ENCODE peak calls at places on chromosomes 16 and 17, in nine cellular contexts. Q is ovary, L is left ventricle myocardium inferior, I is PC-3, J is osteoblast, Y is mammary epithelial cell, M is neural progenitor cell, D is bronchial epithelial cell, K is H9. V is an unnamed sample. For H3K27me3, the result is how much of the 10 kb centered on the place peaks cover.

GRCh38 chr17:28716740-28717577 is 709 bp downstream of the RAB34 start:
- DNase-seq in Q (peak), L (peak), I (peak), J (peak), Y (peak), M (peak), D (no peak), K (peak), V (no peak)

GRCh38 chr17:33895491-33895890 is 359.6 kb upstream of the CCL2 start:
- DNase-seq in Q (no peak), L (no peak), I (no peak), J (no peak), Y (no peak), M (no peak), D (no peak), K (no peak), V (no peak)

GRCh38 chr17:36921131-36921851 is 16.0 kb upstream of the LHX1 start:
- DNase-seq in Q (no peak), L (no peak), I (peak), J (peak), Y (peak), M (peak), D (peak), K (peak), V (no peak)

GRCh38 chr17:48492401-48493298 is 38.2 kb downstream of the HOXB1 start:
- DNase-seq in Q (peak), L (peak), I (peak), J (peak), Y (peak), M (peak), D (no peak), K (peak), V (peak)

GRCh38 chr17:5272313-5272712 is 9.8 kb upstream of the RABEP1 start:
- DNase-seq in Q (no peak), L (no peak), I (peak), J (no peak), Y (peak), M (no peak), D (peak), K (no peak), V (no peak)

GRCh38 chr16:8966781-8967436 is 3.2 kb upstream of the USP7 start:
- DNase-seq in Q (no peak), L (no peak), I (no peak), J (peak), Y (no peak), M (no peak), D (no peak), K (no peak), V (no peak)

GRCh38 chr17:80827646-80828643 is 163.7 kb upstream of the CHMP6 start:
- DNase-seq in Q (peak), L (no peak), I (no peak), J (peak), Y (no peak), M (peak), D (peak), K (peak), V (no peak)

GRCh38 chr17:15112881-15113617 is 152.1 kb downstream of the PMP22 start:
- DNase-seq in Q (no peak), L (no peak), I (no peak), J (peak), Y (no peak), M (no peak), D (no peak), K (no peak), V (no peak)

GRCh38 chr17:28760987-28761562 is 17.3 kb downstream of the TRAF4 start:
- DNase-seq in Q (no peak), L (peak), I (peak), J (peak), Y (peak), M (peak), D (peak), K (peak), V (no peak)

GRCh38 chr17:44348234-44348987 is 3.3 kb downstream of the GRN start:
- DNase-seq in Q (no peak), L (no peak), I (no peak), J (peak), Y (peak), M (no peak), D (peak), K (no peak), V (peak)

GRCh38 chr17:5711344-5711743 is 127.0 kb upstream of the NLRP1 start:
- DNase-seq in Q (no peak), L (no peak), I (no peak), J (no peak), Y (no peak), M (peak), D (no peak), K (peak), V (no peak)

GRCh38 chr16:88719267-88719932 is 13.1 kb downstream of the CTU2 start:
- DNase-seq in Q (no peak), L (peak), I (no peak), J (peak), Y (no peak), M (no peak), D (no peak), K (no peak), V (no peak)

GRCh38 chr16:49100366-49100765 is 181.3 kb downstream of the CBLN1 start:
- DNase-seq in Q (no peak), L (no peak), I (no peak), J (no peak), Y (no peak), M (no peak), D (no peak), K (no peak), V (no peak)

GRCh38 chr17:75753514-75754377 is 11.2 kb downstream of the GALK1 start:
- DNase-seq in Q (peak), L (peak), I (no peak), J (peak), Y (no peak), M (peak), D (no peak), K (peak), V (no peak)

GRCh38 chr17:48378696-48379095 is 51.3 kb downstream of the SKAP1 start:
- DNase-seq in Q (no peak), L (no peak), I (no peak), J (no peak), Y (no peak), M (no peak), D (no peak), K (no peak), V (no peak)

GRCh38 chr16:67862623-67863583 is 9.9 kb upstream of the EDC4 start:
- DNase-seq in Q (no peak), L (peak), I (no peak), J (peak), Y (no peak), M (no peak), D (no peak), K (no peak), V (peak)

GRCh38 chr16:49369638-49370219 is 3.9 kb upstream of the C16orf78 start:
- DNase-seq in Q (no peak), L (no peak), I (no peak), J (no peak), Y (no peak), M (no peak), D (no peak), K (peak), V (no peak)

GRCh38 chr17:5694507-5694906 is 110.2 kb upstream of the NLRP1 start:
- DNase-seq in Q (no peak), L (no peak), I (peak), J (no peak), Y (no peak), M (no peak), D (no peak), K (peak), V (no peak)

GRCh38 chr16:20243731-20244281 is 83.5 kb downstream of the GP2 start:
- DNase-seq in Q (no peak), L (no peak), I (no peak), J (no peak), Y (no peak), M (no peak), D (no peak), K (no peak), V (no peak)

GRCh38 chr16:89349947-89350633 is 132.6 kb downstream of the ZNF778 start:
- DNase-seq in Q (no peak), L (no peak), I (no peak), J (peak), Y (no peak), M (no peak), D (no peak), K (no peak), V (no peak)

GRCh38 chr17:66296289-66296725 is 6.1 kb upstream of the PRKCA start:
- DNase-seq in Q (no peak), L (no peak), I (no peak), J (no peak), Y (no peak), M (no peak), D (no peak), K (no peak), V (no peak)

GRCh38 chr16:66115373-66115772 is 251.1 kb upstream of the CDH5 start:
- DNase-seq in Q (no peak), L (no peak), I (peak), J (no peak), Y (no peak), M (no peak), D (no peak), K (no peak), V (no peak)

GRCh38 chr17:45426561-45426960 is 6.1 kb downstream of the ARHGAP27 start:
- DNase-seq in Q (no peak), L (no peak), I (no peak), J (peak), Y (no peak), M (no peak), D (no peak), K (no peak), V (no peak)

GRCh38 chr16:25063102-25063501 is 47.9 kb upstream of the ARHGAP17 start:
- DNase-seq in Q (no peak), L (no peak), I (no peak), J (no peak), Y (no peak), M (no peak), D (no peak), K (no peak), V (no peak)

GRCh38 chr16:13970708-13971422 is 50.9 kb downstream of the ERCC4 start:
- DNase-seq in Q (no peak), L (no peak), I (no peak), J (no peak), Y (no peak), M (no peak), D (no peak), K (no peak), V (no peak)

GRCh38 chr16:89564476-89565255 is 4.2 kb downstream of the RPL13 start:
- DNase-seq in Q (no peak), L (no peak), I (no peak), J (no peak), Y (no peak), M (peak), D (peak), K (peak), V (no peak)

GRCh38 chr16:64933890-64934289 is 188.0 kb downstream of the CDH11 start:
- DNase-seq in Q (no peak), L (peak), I (no peak), J (no peak), Y (no peak), M (peak), D (no peak), K (no peak), V (no peak)

GRCh38 chr17:14741516-14741915 is 440.6 kb downstream of the HS3ST3B1 start:
- DNase-seq in Q (no peak), L (no peak), I (peak), J (peak), Y (peak), M (no peak), D (peak), K (no peak), V (no peak)

GRCh38 chr16:14344292-14344691 is 273.2 kb downstream of the MRTFB start:
- DNase-seq in Q (no peak), L (no peak), I (no peak), J (no peak), Y (no peak), M (no peak), D (no peak), K (peak), V (no peak)

GRCh38 chr16:74026373-74027281 is 270.0 kb upstream of the PSMD7 start:
- DNase-seq in Q (no peak), L (no peak), I (no peak), J (no peak), Y (no peak), M (peak), D (no peak), K (peak), V (no peak)

GRCh38 chr17:67602974-67603373 is 114.8 kb upstream of the NOL11 start:
- DNase-seq in Q (no peak), L (no peak), I (peak), J (peak), Y (peak), M (peak), D (peak), K (peak), V (no peak)

GRCh38 chr16:14353340-14353739 is 276.7 kb downstream of the PARN start:
- DNase-seq in Q (no peak), L (no peak), I (no peak), J (no peak), Y (no peak), M (no peak), D (no peak), K (peak), V (no peak)

GRCh38 chr17:1455291-1455747 is 713 bp downstream of the CRK start:
- DNase-seq in Q (peak), L (peak), I (peak), J (peak), Y (peak), M (peak), D (peak), K (peak), V (peak)

GRCh38 chr17:1452836-1453235 is 3.2 kb downstream of the CRK start:
- DNase-seq in Q (no peak), L (no peak), I (no peak), J (peak), Y (no peak), M (no peak), D (no peak), K (no peak), V (no peak)

GRCh38 chr17:1454541-1454940 is 1.5 kb downstream of the CRK start:
- DNase-seq in Q (no peak), L (no peak), I (no peak), J (peak), Y (peak), M (no peak), D (peak), K (no peak), V (no peak)

GRCh38 chr17:1460233-1460632 is 4.2 kb upstream of the CRK start:
- DNase-seq in Q (peak), L (peak), I (peak), J (peak), Y (peak), M (no peak), D (peak), K (no peak), V (peak)

GRCh38 chr17:1455748-1456599 is at the start of gene CRK:
- DNase-seq in Q (peak), L (peak), I (peak), J (peak), Y (peak), M (peak), D (peak), K (peak), V (peak)
- TF ChIP-seq CTCF in Q (peak), L (no peak), I (no peak), J (no peak), Y (no peak), M (no peak), D (no peak), K (no peak), V (no peak)

GRCh38 chr16:1117926-1118325 is 21.9 kb upstream of the C1QTNF8 start:
- DNase-seq in Q (no peak), L (no peak), I (no peak), J (no peak), Y (no peak), M (no peak), D (no peak), K (no peak), V (no peak)
- H3K27me3 ChIP-seq in Q (under half), L (half or more), I (under half), J (under half), Y (under half), M (under half), D (under half), K (under half), V (under half)

DNA sequence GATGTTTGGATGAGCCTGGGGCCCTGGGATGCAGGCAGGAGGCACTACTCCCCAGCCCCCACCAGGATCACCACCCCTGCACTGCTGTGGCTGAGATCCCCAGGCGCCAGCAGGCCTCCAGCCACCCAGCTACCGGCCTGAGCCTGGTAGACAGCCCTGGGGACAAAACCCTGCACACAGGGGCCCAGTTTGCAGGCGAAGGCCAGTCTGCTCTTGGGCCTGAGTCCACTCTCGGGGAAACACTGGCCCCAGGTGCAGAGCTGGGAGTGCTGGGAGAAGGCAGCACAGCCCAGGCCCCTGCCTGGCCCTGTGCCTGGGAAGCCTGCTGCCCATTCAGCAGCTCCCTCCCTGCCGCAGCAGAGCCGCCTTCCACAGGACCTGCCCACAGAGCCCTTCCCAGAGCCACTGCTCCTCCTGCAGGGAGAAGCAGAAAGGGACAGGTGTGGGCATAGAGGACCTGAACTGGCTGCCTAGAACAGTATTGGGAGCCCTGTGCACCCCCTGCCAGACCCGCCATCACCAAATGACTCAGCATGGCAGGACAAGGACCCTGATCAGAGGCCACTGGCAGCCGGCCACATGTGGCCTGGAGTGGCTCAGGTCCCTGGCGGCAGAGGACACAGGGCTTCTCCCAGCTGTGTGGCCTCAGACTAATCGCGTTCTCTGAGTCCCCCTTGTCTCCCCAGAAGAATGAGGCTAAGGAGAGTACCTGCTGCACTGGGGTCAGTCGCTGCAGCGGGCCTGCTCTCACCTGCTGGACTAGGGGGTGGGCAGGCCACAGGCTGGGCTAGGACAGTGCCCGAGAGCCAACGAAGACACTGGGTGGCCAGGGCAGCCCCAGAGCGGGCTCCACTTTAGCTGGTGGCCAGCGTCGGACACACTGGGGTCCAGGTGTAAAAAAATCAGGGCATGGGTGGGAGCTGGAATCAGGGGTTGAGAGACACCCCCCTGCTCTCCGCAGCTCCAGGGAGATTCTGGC is 10.7 kb downstream of the MSRB1 start:
- DNase-seq in Q (no peak), L (no peak), I (peak), J (no peak), Y (no peak), M (peak), D (peak), K (peak), V (no peak)
- TF ChIP-seq CTCF in Q (no peak), L (peak), I (peak), J (no peak), Y (peak), M (peak), D (peak), K (peak), V (no peak)

GRCh38 chr16:84816485-84816884 is 3.3 kb upstream of the CRISPLD2 start:
- DNase-seq in Q (no peak), L (no peak), I (no peak), J (no peak), Y (no peak), M (no peak), D (no peak), K (no peak), V (no peak)
- H3K27me3 ChIP-seq in Q (under half), L (half or more), I (under half), J (under half), Y (under half), M (under half), D (under half), K (under half), V (under half)

GRCh38 chr17:58513391-58513912 is 986 bp downstream of the MTMR4 start:
- DNase-seq in Q (no peak), L (no peak), I (no peak), J (no peak), Y (no peak), M (peak), D (no peak), K (no peak), V (no peak)
- TF ChIP-seq CTCF in Q (no peak), L (no peak), I (no peak), J (no peak), Y (no peak), M (peak), D (no peak), K (peak), V (no peak)

DNA sequence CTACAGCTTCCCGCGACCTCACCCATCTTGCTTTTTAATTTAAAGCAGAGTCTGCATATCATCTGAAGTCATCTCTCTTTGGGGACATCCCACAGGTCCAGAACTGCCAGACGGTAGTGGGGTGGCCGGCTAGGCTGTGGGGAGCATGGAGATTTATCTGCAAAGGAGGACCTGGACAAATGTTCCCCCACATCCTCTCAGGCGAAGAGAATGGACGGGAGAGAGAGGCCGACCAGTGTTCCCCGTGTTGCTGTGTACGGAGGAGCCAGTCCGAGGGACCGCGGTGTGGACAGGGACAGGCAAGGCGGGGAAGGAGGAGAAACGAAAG is 663 bp upstream of the MT1M start:
- DNase-seq in Q (no peak), L (no peak), I (no peak), J (no peak), Y (no peak), M (no peak), D (no peak), K (no peak), V (no peak)
- H3K27me3 ChIP-seq in Q (under half), L (under half), I (under half), J (under half), Y (under half), M (half or more), D (under half), K (half or more), V (under half)

DNA sequence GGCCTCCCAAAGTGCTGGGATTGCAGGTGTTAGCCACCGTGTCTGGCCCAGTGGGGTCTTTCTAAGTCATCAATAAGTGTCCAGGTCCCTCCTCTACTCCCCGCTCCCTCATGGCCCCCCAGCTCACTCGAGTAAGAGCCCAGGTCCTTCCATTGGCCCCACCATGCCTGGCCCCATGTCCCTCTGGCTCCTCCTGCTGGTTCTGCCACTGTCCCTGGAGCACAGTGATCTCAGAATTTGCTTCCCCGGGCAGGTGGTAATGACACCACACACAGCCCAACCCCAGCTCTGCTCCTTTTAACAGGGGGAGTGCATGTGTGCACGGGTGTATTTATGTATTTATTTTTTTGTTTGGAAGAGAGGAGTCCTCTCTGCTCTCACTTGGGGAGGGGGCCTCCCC is 19.6 kb downstream of the MGAT5B start:
- DNase-seq in Q (no peak), L (no peak), I (peak), J (peak), Y (no peak), M (no peak), D (no peak), K (peak), V (no peak)
- TF ChIP-seq CTCF in Q (no peak), L (no peak), I (peak), J (peak), Y (peak), M (peak), D (no peak), K (peak), V (no peak)

V was measured in right atrium auricular region.